ENCODE peak calls at places on chromosomes 11 and 22, in ten cellular contexts. O is stimulated activated CD4-positive, alpha-beta T cell treated with anti-CD3 and anti-CD28 coated beads, Interleukin-4, amount 100 ng/mL, for 4 hours; C is keratinocyte; S is NCI-H748 treated with DMSO at 0.1 percent for 48 hours; E is left cardiac atrium; H is AG10803; N is nucleus accumbens; I is CD4-positive, alpha-beta T cell; R is CD8-positive, alpha-beta T cell; D is astrocyte of the spinal cord. G is an unnamed sample.

GRCh38 chr22:46517255-46517761 is 20.1 kb downstream of the CELSR1 start:
- DNase-seq in D (no peak), H (no peak), R (no peak), E (peak; percentile 69), S (no peak), N (no peak), I (no peak), C (no peak), O (no peak), G (no peak)

GRCh38 chr11:44301856-44302231 is 8.1 kb downstream of the ALX4 start:
- DNase-seq in R (no peak), N (no peak), O (no peak), H (peak; percentile 56), D (no peak), I (no peak), E (no peak), C (no peak), S (no peak), G (no peak)

GRCh38 chr11:12246989-12247388 is 130.4 kb upstream of the PARVA start:
- DNase-seq in S (no peak), I (no peak), N (no peak), H (no peak), E (no peak), C (no peak), R (no peak), O (no peak), D (no peak), G (no peak)

GRCh38 chr11:95154514-95154913 is 64.9 kb downstream of the ENDOD1 start:
- DNase-seq in O (peak; percentile 43), E (peak; percentile 27), I (peak; percentile 55), D (peak; percentile 54), R (peak; percentile 44), H (peak; percentile 62), C (no peak), S (peak; percentile 4), N (peak; percentile 24), G (peak; percentile 38)

GRCh38 chr11:62539238-62539925 is 7.2 kb downstream of the AHNAK start:
- DNase-seq in N (no peak), S (no peak), E (peak; percentile 81), I (peak; percentile 56), D (peak; percentile 94), R (peak; percentile 48), O (peak; percentile 52), H (peak; percentile 88), C (no peak), G (no peak)

GRCh38 chr11:73270855-73271477 is 1.2 kb upstream of the P2RY6 start:
- DNase-seq in H (no peak), D (no peak), C (no peak), O (no peak), N (no peak), E (no peak), S (no peak), I (no peak), R (no peak), G (no peak)

GRCh38 chr11:75341583-75341982 is 9.9 kb downstream of the ARRB1 start:
- DNase-seq in N (no peak), S (no peak), E (no peak), C (no peak), R (no peak), H (no peak), D (no peak), O (no peak), I (no peak), G (no peak)

GRCh38 chr11:45266693-45267451 is 19.3 kb downstream of the SYT13 start:
- DNase-seq in S (no peak), R (no peak), N (no peak), O (no peak), C (no peak), D (no peak), I (no peak), E (no peak), H (no peak), G (peak; percentile 85)

GRCh38 chr11:46508360-46508759 is 85.5 kb downstream of the AMBRA1 start:
- DNase-seq in R (no peak), N (no peak), I (no peak), H (no peak), E (no peak), C (no peak), O (no peak), D (no peak), S (no peak), G (no peak)

GRCh38 chr11:629237-629583 is 2.2 kb upstream of the SCT start:
- DNase-seq in S (no peak), R (no peak), C (no peak), I (no peak), O (no peak), D (no peak), H (no peak), E (no peak), N (no peak), G (no peak)

GRCh38 chr22:26558246-26558895 is 31.6 kb downstream of the TPST2 start:
- DNase-seq in I (no peak), S (no peak), N (no peak), H (peak; percentile 50), R (no peak), C (no peak), D (peak; percentile 77), O (no peak), E (no peak), G (no peak)

GRCh38 chr11:99766816-99767215 is 746.1 kb downstream of the CNTN5 start:
- DNase-seq in R (no peak), I (no peak), H (no peak), D (no peak), S (no peak), C (no peak), O (no peak), E (no peak), N (no peak), G (no peak)

GRCh38 chr11:79212711-79213110 is 228.1 kb downstream of the TENM4 start:
- DNase-seq in N (no peak), C (no peak), I (no peak), O (no peak), H (no peak), E (no peak), D (no peak), R (no peak), S (no peak), G (no peak)

GRCh38 chr11:75867778-75868374 is 52.9 kb downstream of the UVRAG start:
- DNase-seq in R (peak; percentile 28), N (no peak), D (peak; percentile 60), S (no peak), I (peak; percentile 23), E (no peak), H (peak; percentile 52), O (peak; percentile 11), C (peak; percentile 7), G (peak; percentile 50)

GRCh38 chr11:93775289-93775688 is 8.8 kb upstream of the MED17 start:
- DNase-seq in C (no peak), O (no peak), R (no peak), N (no peak), S (no peak), H (no peak), I (no peak), E (no peak), D (no peak), G (no peak)

GRCh38 chr11:120528749-120529148 is 17.2 kb downstream of the GRIK4 start:
- DNase-seq in H (no peak), O (no peak), S (no peak), I (no peak), E (no peak), R (no peak), D (no peak), N (no peak), C (no peak), G (no peak)

GRCh38 chr11:21144556-21144955 is 475.2 kb downstream of the NELL1 start:
- DNase-seq in I (no peak), E (no peak), C (no peak), O (no peak), N (no peak), R (no peak), D (no peak), H (no peak), S (no peak), G (no peak)

GRCh38 chr22:24421428-24421931 is 5.9 kb upstream of the ADORA2A start:
- DNase-seq in O (no peak), R (no peak), E (no peak), D (no peak), S (no peak), C (no peak), H (no peak), I (no peak), N (no peak), G (no peak)

GRCh38 chr22:37259540-37260029 is 15.5 kb upstream of the RAC2 start:
- DNase-seq in H (peak; percentile 46), O (no peak), I (no peak), R (no peak), E (no peak), D (peak; percentile 52), N (no peak), C (no peak), S (no peak), G (peak; percentile 57)

GRCh38 chr22:22703715-22704114 is 59.3 kb downstream of the GGTLC2 start:
- DNase-seq in H (peak; percentile 24), E (no peak), N (no peak), O (no peak), C (no peak), S (no peak), D (peak; percentile 65), I (no peak), R (no peak), G (no peak)

GRCh38 chr22:40668611-40669390 is 10.5 kb upstream of the MCHR1 start:
- DNase-seq in R (no peak), C (no peak), I (no peak), S (no peak), N (no peak), D (peak; percentile 64), H (peak; percentile 88), E (no peak), O (no peak), G (no peak)

GRCh38 chr22:49566693-49567092 is 261.0 kb downstream of the BRD1 start:
- DNase-seq in D (no peak), E (no peak), S (no peak), H (no peak), O (no peak), C (no peak), N (no peak), R (no peak), I (no peak), G (no peak)

GRCh38 chr11:67301951-67302516 is 1.3 kb upstream of the SSH3 start:
- DNase-seq in C (no peak), H (peak; percentile 27), I (no peak), R (no peak), O (no peak), N (no peak), S (no peak), E (no peak), D (peak; percentile 76), G (no peak)

GRCh38 chr11:2709429-2709828 is 9.6 kb upstream of the KCNQ1OT1 start:
- DNase-seq in E (no peak), R (no peak), O (no peak), H (no peak), D (no peak), N (no peak), C (no peak), I (no peak), S (no peak), G (peak; percentile 25)

GRCh38 chr22:42979606-42980005 is 35.3 kb downstream of the PACSIN2 start:
- DNase-seq in R (no peak), I (no peak), D (no peak), C (no peak), H (no peak), N (no peak), S (no peak), O (no peak), E (no peak), G (no peak)

GRCh38 chr11:2522636-2523255 is 77.9 kb downstream of the KCNQ1 start:
- DNase-seq in D (no peak), R (no peak), C (no peak), H (no peak), I (no peak), E (peak; percentile 16), S (no peak), O (no peak), N (no peak), G (peak; percentile 9)

GRCh38 chr11:1728931-1729691 is 21.3 kb downstream of the IFITM10 start:
- DNase-seq in I (no peak), N (no peak), O (no peak), E (no peak), R (no peak), C (no peak), D (no peak), S (no peak), H (no peak), G (no peak)

GRCh38 chr22:49099496-49100124 is 728.1 kb downstream of the BRD1 start:
- DNase-seq in C (no peak), R (no peak), E (peak; percentile 62), S (no peak), O (no peak), D (no peak), H (peak; percentile 12), N (no peak), I (no peak), G (no peak)